ENCODE peak calls at places on chromosomes 13 and 19, in six cellular contexts. T, N, V, R, D and Z are unnamed samples.
A peak's percentile ranks its signal among the peaks of the same experiment; 100 is the strongest.

GRCh38 chr13:23855360-23855759 is 33.8 kb downstream of the MIPEP start:
- DNase-seq in T (no peak), N (no peak), V (no peak), R (no peak), D (no peak), Z (no peak)

GRCh38 chr13:67219113-67219512 is 11.0 kb downstream of the PCDH9 start:
- DNase-seq in T (no peak), N (no peak), V (no peak), R (no peak), D (no peak), Z (no peak)

GRCh38 chr13:48594080-48594815 is 59.5 kb upstream of the CYSLTR2 start:
- DNase-seq in T (no peak), N (no peak), V (no peak), R (no peak), D (no peak), Z (no peak)

GRCh38 chr19:45766919-45767346 is 2.1 kb downstream of the SIX5 start:
- DNase-seq in T (no peak), N (no peak), V (no peak), R (no peak), D (no peak), Z (no peak)

GRCh38 chr19:277131-277530 is 14.1 kb downstream of the PLPP2 start:
- DNase-seq in T (no peak), N (no peak), V (no peak), R (no peak), D (no peak), Z (no peak)

GRCh38 chr13:45396548-45397095 is 21.6 kb downstream of the SLC25A30 start:
- DNase-seq in T (no peak), N (no peak), V (no peak), R (no peak), D (no peak), Z (no peak)

GRCh38 chr19:38162094-38162493 is 61.9 kb downstream of the DPF1 start:
- DNase-seq in T (no peak), N (no peak), V (no peak), R (peak; percentile 73), D (no peak), Z (no peak)

GRCh38 chr13:113179374-113180230 is 21.2 kb downstream of the PROZ start:
- DNase-seq in T (no peak), N (no peak), V (no peak), R (no peak), D (no peak), Z (no peak)

GRCh38 chr19:45099465-45100201 is 6.7 kb downstream of the PPP1R37 start:
- DNase-seq in T (no peak), N (no peak), V (no peak), R (no peak), D (no peak), Z (no peak)

GRCh38 chr13:77449265-77449664 is 86.2 kb upstream of the SCEL start:
- DNase-seq in T (no peak), N (no peak), V (no peak), R (no peak), D (no peak), Z (no peak)

GRCh38 chr13:35228536-35228935 is 248.0 kb downstream of the MAB21L1 start:
- DNase-seq in T (no peak), N (no peak), V (no peak), R (no peak), D (no peak), Z (no peak)

GRCh38 chr13:90154311-90154960 is 1193.1 kb upstream of the MIR17HG start:
- DNase-seq in T (no peak), N (no peak), V (no peak), R (peak; percentile 19), D (no peak), Z (no peak)

GRCh38 chr19:28523619-28524018 is 689.3 kb downstream of the UQCRFS1 start:
- DNase-seq in T (no peak), N (no peak), V (no peak), R (no peak), D (no peak), Z (no peak)

GRCh38 chr19:46903458-46903857 is 42.7 kb downstream of the ARHGAP35 start:
- DNase-seq in T (no peak), N (no peak), V (no peak), R (no peak), D (no peak), Z (no peak)

GRCh38 chr13:74021507-74021906 is 112.7 kb downstream of the KLF12 start:
- DNase-seq in T (no peak), N (no peak), V (no peak), R (no peak), D (no peak), Z (no peak)

GRCh38 chr19:17676295-17676694 is 11.9 kb downstream of the UNC13A start:
- DNase-seq in T (no peak), N (no peak), V (no peak), R (no peak), D (no peak), Z (no peak)

GRCh38 chr13:61095885-61096284 is 319.8 kb downstream of the PCDH20 start:
- DNase-seq in T (no peak), N (no peak), V (no peak), R (no peak), D (no peak), Z (no peak)

GRCh38 chr13:113616281-113616906 is 31.8 kb downstream of the TFDP1 start:
- DNase-seq in T (no peak), N (no peak), V (no peak), R (no peak), D (no peak), Z (no peak)

GRCh38 chr13:109989155-109989554 is 202.8 kb upstream of the IRS2 start:
- DNase-seq in T (no peak), N (no peak), V (no peak), R (no peak), D (no peak), Z (no peak)

GRCh38 chr13:23505007-23505406 is 65.2 kb upstream of the TNFRSF19 start:
- DNase-seq in T (no peak), N (no peak), V (no peak), R (no peak), D (no peak), Z (no peak)

GRCh38 chr13:67554746-67555452 is 324.8 kb upstream of the PCDH9 start:
- DNase-seq in T (no peak), N (no peak), V (no peak), R (no peak), D (no peak), Z (no peak)

GRCh38 chr13:47661076-47661475 is 340.0 kb downstream of the SUCLA2 start:
- DNase-seq in T (no peak), N (no peak), V (peak; percentile 82), R (peak; percentile 27), D (no peak), Z (no peak)

GRCh38 chr19:31350693-31351211 is 1.5 kb upstream of the TSHZ3 start:
- DNase-seq in T (peak; percentile 81), N (peak; percentile 41), V (no peak), R (no peak), D (peak; percentile 41), Z (no peak)

GRCh38 chr13:26062853-26063444 is 11.1 kb upstream of the SHISA2 start:
- DNase-seq in T (no peak), N (peak; percentile 43), V (peak; percentile 23), R (peak; percentile 50), D (peak; percentile 59), Z (peak; percentile 44)

GRCh38 chr13:108200781-108201398 is 14.4 kb downstream of the LIG4 start:
- DNase-seq in T (no peak), N (no peak), V (no peak), R (peak; percentile 43), D (no peak), Z (no peak)

GRCh38 chr19:55462722-55463121 is 1.3 kb upstream of the ISOC2 start:
- DNase-seq in T (no peak), N (no peak), V (no peak), R (no peak), D (no peak), Z (no peak)

GRCh38 chr19:19068659-19069509 is 5.1 kb downstream of the SLC25A42 start:
- DNase-seq in T (no peak), N (no peak), V (no peak), R (no peak), D (no peak), Z (peak; percentile 74)

GRCh38 chr13:29537736-29538624 is 57.5 kb downstream of the SLC7A1 start:
- DNase-seq in T (no peak), N (no peak), V (no peak), R (no peak), D (no peak), Z (no peak)
- TF ChIP-seq CTCF in T (no peak), N (no peak), V (no peak), R (no peak), D (no peak), Z (no peak)

DNA sequence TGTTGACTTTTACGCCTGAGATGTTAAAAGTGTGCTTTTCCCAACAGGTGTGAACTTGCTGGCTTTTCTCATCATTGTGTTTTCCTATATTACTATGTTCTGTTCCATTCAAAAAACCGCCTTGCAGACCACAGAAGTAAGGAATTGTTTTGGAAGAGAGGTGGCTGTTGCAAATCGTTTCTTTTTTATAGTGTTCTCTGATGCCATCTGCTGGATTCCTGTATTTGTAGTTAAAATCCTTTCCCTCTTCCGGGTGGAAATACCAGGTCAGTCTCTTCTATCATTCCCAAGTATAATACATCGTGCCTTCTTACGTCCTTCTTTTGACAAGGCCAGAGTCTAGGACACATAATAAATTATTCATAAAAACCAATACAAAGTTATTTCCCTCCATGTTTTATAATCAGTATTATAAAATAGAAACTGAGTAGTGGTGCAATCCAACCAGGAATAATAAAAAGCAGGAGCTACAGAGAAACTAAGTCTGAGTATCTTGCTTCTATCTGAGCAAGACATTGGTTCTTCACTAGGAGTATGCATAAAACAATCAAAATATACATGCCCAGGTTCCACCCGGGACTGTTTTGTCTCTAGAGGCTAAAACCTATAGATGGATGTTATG is 57.9 kb downstream of the RXFP2 start:
- DNase-seq in T (no peak), N (no peak), V (no peak), R (peak; percentile 36), D (peak; percentile 24), Z (no peak)
- TF ChIP-seq CTCF in T (peak; percentile 42), N (peak; percentile 53), V (peak; percentile 53), R (peak; percentile 46), D (peak; percentile 39), Z (no peak)

GRCh38 chr19:30001794-30002193 is 59.8 kb downstream of the URI1 start:
- DNase-seq in T (no peak), N (no peak), V (no peak), R (no peak), D (peak; percentile 10), Z (no peak)
- TF ChIP-seq CTCF in T (no peak), N (peak; percentile 50), V (no peak), R (no peak), D (no peak), Z (no peak)

GRCh38 chr19:35745328-35746086 is at the start of the genes PSENEN and U2AF1L4:
- DNase-seq in T (peak; percentile 98), N (peak; percentile 85), V (peak; percentile 99), R (peak; percentile 97), D (peak; percentile 98), Z (peak; percentile 99)
- TF ChIP-seq CTCF in T (no peak), N (no peak), V (no peak), R (no peak), D (no peak), Z (no peak)